ENCODE peak calls at places on chromosome X, in five cellular contexts. N, O, E, J and H are unnamed samples.

GRCh38 chrX:154019061-154019621 is 561 bp downstream of the IRAK1 start:
- DNase-seq in N (no peak), O (peak; percentile 43), E (no peak), J (no peak), H (no peak)

GRCh38 chrX:9569875-9570274 is 105.0 kb downstream of the TBL1X start:
- DNase-seq in N (no peak), O (no peak), E (no peak), J (no peak), H (no peak)

GRCh38 chrX:72021975-72022374 is 109.7 kb downstream of the RTL5 start:
- DNase-seq in N (no peak), O (no peak), E (no peak), J (no peak), H (no peak)

GRCh38 chrX:46208225-46208854 is 336.9 kb downstream of the ZNF674 start:
- DNase-seq in N (no peak), O (no peak), E (no peak), J (no peak), H (no peak)

GRCh38 chrX:40392599-40392998 is 188.2 kb upstream of the ATP6AP2 start:
- DNase-seq in N (no peak), O (no peak), E (no peak), J (no peak), H (no peak)

GRCh38 chrX:40278340-40279090 is 180.8 kb upstream of the BCOR start:
- DNase-seq in N (no peak), O (peak; percentile 66), E (no peak), J (no peak), H (peak; percentile 44)

GRCh38 chrX:146278381-146278780 is 460.8 kb downstream of the SLITRK2 start:
- DNase-seq in N (no peak), O (no peak), E (no peak), J (no peak), H (no peak)

GRCh38 chrX:140836874-140837273 is 127.3 kb downstream of the LINC00632 start:
- DNase-seq in N (no peak), O (no peak), E (no peak), J (no peak), H (no peak)

GRCh38 chrX:133838761-133839676 is 146.4 kb downstream of the GPC3 start:
- DNase-seq in N (no peak), O (peak; percentile 44), E (no peak), J (peak; percentile 40), H (peak; percentile 7)

GRCh38 chrX:153909024-153909979 is 4.8 kb downstream of the AVPR2 start:
- DNase-seq in N (no peak), O (no peak), E (no peak), J (no peak), H (no peak)

GRCh38 chrX:115023139-115023538 is 5.7 kb upstream of the IL13RA2 start:
- DNase-seq in N (no peak), O (no peak), E (no peak), J (peak; percentile 13), H (no peak)

GRCh38 chrX:132837971-132838370 is 120.5 kb downstream of the HS6ST2 start:
- DNase-seq in N (no peak), O (no peak), E (no peak), J (no peak), H (no peak)

GRCh38 chrX:45850775-45851433 is 650.2 kb upstream of the DIPK2B start:
- DNase-seq in N (peak; percentile 10), O (peak; percentile 48), E (no peak), J (peak; percentile 16), H (no peak)

GRCh38 chrX:45758319-45758718 is 557.6 kb upstream of the DIPK2B start:
- DNase-seq in N (no peak), O (peak; percentile 51), E (no peak), J (peak; percentile 46), H (no peak)

GRCh38 chrX:2897311-2897689 is 31.8 kb downstream of the ARSD start:
- DNase-seq in N (peak; percentile 14), O (no peak), E (no peak), J (no peak), H (no peak)

GRCh38 chrX:1491851-1492349 is 39.2 kb upstream of the ASMTL start:
- DNase-seq in N (no peak), O (peak; percentile 82), E (peak; percentile 26), J (no peak), H (peak; percentile 86)

GRCh38 chrX:41386222-41386990 is 52.4 kb downstream of the DDX3X start:
- DNase-seq in N (no peak), O (peak; percentile 24), E (no peak), J (no peak), H (no peak)

GRCh38 chrX:100648601-100649417 is 4.8 kb downstream of the SRPX2 start:
- DNase-seq in N (no peak), O (no peak), E (no peak), J (peak; percentile 33), H (no peak)

GRCh38 chrX:68238568-68238967 is 194.7 kb downstream of the OPHN1 start:
- DNase-seq in N (no peak), O (peak; percentile 25), E (no peak), J (no peak), H (no peak)

GRCh38 chrX:68827848-68828562 is 816 bp upstream of the EFNB1 start:
- DNase-seq in N (peak; percentile 81), O (peak; percentile 88), E (peak; percentile 81), J (peak; percentile 75), H (peak; percentile 68)

GRCh38 chrX:46637937-46638336 is 64.4 kb downstream of the CHST7 start:
- DNase-seq in N (no peak), O (no peak), E (no peak), J (peak; percentile 9), H (no peak)

GRCh38 chrX:57918750-57919436 is 8.6 kb upstream of the ZXDA start:
- DNase-seq in N (no peak), O (peak; percentile 26), E (no peak), J (no peak), H (no peak)

GRCh38 chrX:91435465-91435864 is 826 bp downstream of the PABPC5 start:
- DNase-seq in N (no peak), O (no peak), E (no peak), J (peak; percentile 2), H (no peak)

GRCh38 chrX:119753639-119754257 is 4.6 kb upstream of the SOWAHD start:
- DNase-seq in N (no peak), O (peak; percentile 38), E (no peak), J (no peak), H (peak; percentile 53)

GRCh38 chrX:138740361-138740760 is 28.8 kb upstream of the FGF13 start:
- DNase-seq in N (no peak), O (no peak), E (no peak), J (no peak), H (no peak)

GRCh38 chrX:7108995-7109634 is 38.4 kb upstream of the STS start:
- DNase-seq in N (peak; percentile 34), O (no peak), E (no peak), J (no peak), H (no peak)

GRCh38 chrX:124223524-124223923 is 108.9 kb upstream of the TEX13D start:
- DNase-seq in N (no peak), O (no peak), E (no peak), J (no peak), H (no peak)

GRCh38 chrX:103686199-103687072 is at the start of gene MORF4L2:
- DNase-seq in N (peak; percentile 92), O (peak; percentile 84), E (peak; percentile 89), J (peak; percentile 78), H (peak; percentile 86)

GRCh38 chrX:38365939-38366338 is 13.5 kb downstream of the OTC start:
- DNase-seq in N (no peak), O (no peak), E (no peak), J (no peak), H (no peak)

GRCh38 chrX:65667503-65668355 is at the start of gene MSN:
- DNase-seq in N (peak; percentile 75), O (peak; percentile 82), E (peak; percentile 80), J (peak; percentile 77), H (peak; percentile 68)

GRCh38 chrX:71911023-71911730 is 532 bp downstream of the NHSL2 start:
- DNase-seq in N (peak; percentile 22), O (peak; percentile 41), E (peak; percentile 39), J (no peak), H (peak; percentile 3)

GRCh38 chrX:22118161-22118830 is 86.2 kb downstream of the PHEX start:
- DNase-seq in N (no peak), O (no peak), E (no peak), J (no peak), H (no peak)

GRCh38 chrX:115591856-115592842 is 31.2 kb downstream of the PLS3 start:
- DNase-seq in N (no peak), O (no peak), E (no peak), J (no peak), H (no peak)